ENCODE peak calls at places on chromosome 1, in seven cellular contexts. I, F, E, S, V, Y and L are unnamed samples.

GRCh38 chr1:234862944-234863515 is 253.1 kb upstream of the IRF2BP2 start:
- DNase-seq in I (peak; percentile 65), F (no peak), E (no peak), S (no peak), V (no peak), Y (no peak), L (no peak)

GRCh38 chr1:119564548-119564947 is 57.5 kb downstream of the HSD3B1 start:
- DNase-seq in I (no peak), F (no peak), E (no peak), S (no peak), V (no peak), Y (peak; percentile 20), L (no peak)

GRCh38 chr1:109335091-109335490 is 28.3 kb upstream of the MYBPHL start:
- DNase-seq in I (no peak), F (no peak), E (no peak), S (no peak), V (no peak), Y (no peak), L (no peak)

GRCh38 chr1:18238190-18238589 is 130.6 kb downstream of the IGSF21 start:
- DNase-seq in I (no peak), F (no peak), E (peak; percentile 60), S (no peak), V (no peak), Y (no peak), L (no peak)

GRCh38 chr1:8342325-8342724 is 24.4 kb downstream of the SLC45A1 start:
- DNase-seq in I (peak; percentile 73), F (no peak), E (no peak), S (no peak), V (no peak), Y (no peak), L (no peak)

GRCh38 chr1:47023268-47024137 is at the start of gene CYP4X1:
- DNase-seq in I (no peak), F (no peak), E (peak; percentile 11), S (no peak), V (peak; percentile 15), Y (no peak), L (peak; percentile 25)

GRCh38 chr1:177246710-177247588 is 76.2 kb downstream of the BRINP2 start:
- DNase-seq in I (no peak), F (no peak), E (no peak), S (no peak), V (no peak), Y (no peak), L (no peak)

GRCh38 chr1:178959543-178960460 is 65.9 kb upstream of the FAM20B start:
- DNase-seq in I (no peak), F (no peak), E (peak; percentile 3), S (no peak), V (no peak), Y (no peak), L (no peak)

GRCh38 chr1:61007534-61008364 is 74.6 kb upstream of the NFIA start:
- DNase-seq in I (no peak), F (no peak), E (no peak), S (no peak), V (no peak), Y (no peak), L (no peak)

GRCh38 chr1:90973897-90974798 is 47.7 kb downstream of the ZNF644 start:
- DNase-seq in I (no peak), F (no peak), E (no peak), S (peak; percentile 11), V (peak; percentile 21), Y (no peak), L (no peak)

GRCh38 chr1:164914208-164914607 is 355.2 kb downstream of the PBX1 start:
- DNase-seq in I (no peak), F (no peak), E (no peak), S (no peak), V (no peak), Y (no peak), L (no peak)

GRCh38 chr1:231937013-231937754 is 310.6 kb downstream of the DISC1 start:
- DNase-seq in I (peak; percentile 63), F (no peak), E (peak; percentile 72), S (no peak), V (no peak), Y (no peak), L (no peak)

GRCh38 chr1:150970818-150971582 is 3.6 kb downstream of the CERS2 start:
- DNase-seq in I (peak; percentile 97), F (no peak), E (no peak), S (no peak), V (no peak), Y (no peak), L (peak; percentile 45)

GRCh38 chr1:204321665-204322064 is 38.1 kb downstream of the PLEKHA6 start:
- DNase-seq in I (no peak), F (no peak), E (peak; percentile 46), S (no peak), V (no peak), Y (no peak), L (no peak)

GRCh38 chr1:162823231-162823630 is 32.7 kb downstream of the HSD17B7 start:
- DNase-seq in I (no peak), F (no peak), E (no peak), S (no peak), V (no peak), Y (no peak), L (no peak)

GRCh38 chr1:55632906-55633305 is 417.7 kb upstream of the USP24 start:
- DNase-seq in I (no peak), F (no peak), E (no peak), S (no peak), V (no peak), Y (no peak), L (no peak)
- TF ChIP-seq JUND in I (no peak), F (no peak), E (no peak), S (no peak), V (no peak), Y (no peak), L (no peak)

GRCh38 chr1:192022839-192023238 is 135.4 kb upstream of the RGS18 start:
- DNase-seq in I (no peak), F (no peak), E (no peak), S (no peak), V (no peak), Y (no peak), L (no peak)
- TF ChIP-seq JUND in I (no peak), F (no peak), E (no peak), S (no peak), V (no peak), Y (no peak), L (no peak)

DNA sequence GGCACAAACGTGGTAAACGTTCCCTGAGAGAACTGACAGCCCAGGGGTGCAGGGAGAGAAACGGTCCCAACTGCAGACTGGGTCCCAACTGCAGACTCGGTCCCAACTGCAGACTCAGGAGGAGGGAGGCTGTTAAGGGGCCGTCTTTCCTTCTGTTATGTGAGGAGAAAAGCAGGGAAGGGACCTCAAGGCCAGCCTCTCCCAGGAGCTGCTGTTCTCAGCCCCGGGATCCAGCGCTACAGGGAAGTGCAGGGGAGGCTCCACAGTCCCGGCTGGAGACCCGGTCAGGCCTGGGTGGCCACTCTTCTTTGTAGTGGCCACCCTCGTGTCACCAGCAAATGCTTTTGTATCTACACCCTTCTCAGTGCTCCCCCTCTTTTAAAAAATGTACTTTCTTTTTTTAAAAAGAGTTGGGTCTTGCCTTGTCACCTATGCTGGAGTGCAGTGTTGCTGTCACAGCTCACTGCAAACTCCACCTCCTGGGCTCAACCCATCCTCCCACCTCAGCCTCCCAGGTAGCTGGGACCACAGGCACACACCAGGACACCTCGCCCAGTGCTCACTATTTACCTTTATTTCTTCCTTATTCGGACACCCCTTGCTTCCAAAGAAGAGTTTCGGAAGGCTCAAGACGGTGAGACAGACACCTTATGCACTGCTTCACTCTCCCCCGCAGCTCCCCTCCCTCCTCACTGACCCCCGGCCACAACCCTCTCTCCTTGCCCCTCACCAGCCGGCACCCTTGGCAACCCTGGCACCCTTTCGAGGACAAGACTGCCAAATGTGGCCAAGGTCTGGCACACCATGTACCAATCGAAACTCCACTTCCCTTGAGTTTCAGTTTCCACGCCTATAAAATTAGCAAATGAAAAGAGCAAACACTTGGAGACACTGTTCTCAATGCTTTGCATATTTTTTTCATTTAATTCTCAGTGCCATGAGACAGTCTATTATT is 21.8 kb downstream of the CAPN2 start:
- DNase-seq in I (no peak), F (no peak), E (no peak), S (no peak), V (no peak), Y (no peak), L (no peak)
- TF ChIP-seq JUND in I (no peak), F (no peak), E (no peak), S (no peak), V (no peak), Y (no peak), L (no peak)

DNA sequence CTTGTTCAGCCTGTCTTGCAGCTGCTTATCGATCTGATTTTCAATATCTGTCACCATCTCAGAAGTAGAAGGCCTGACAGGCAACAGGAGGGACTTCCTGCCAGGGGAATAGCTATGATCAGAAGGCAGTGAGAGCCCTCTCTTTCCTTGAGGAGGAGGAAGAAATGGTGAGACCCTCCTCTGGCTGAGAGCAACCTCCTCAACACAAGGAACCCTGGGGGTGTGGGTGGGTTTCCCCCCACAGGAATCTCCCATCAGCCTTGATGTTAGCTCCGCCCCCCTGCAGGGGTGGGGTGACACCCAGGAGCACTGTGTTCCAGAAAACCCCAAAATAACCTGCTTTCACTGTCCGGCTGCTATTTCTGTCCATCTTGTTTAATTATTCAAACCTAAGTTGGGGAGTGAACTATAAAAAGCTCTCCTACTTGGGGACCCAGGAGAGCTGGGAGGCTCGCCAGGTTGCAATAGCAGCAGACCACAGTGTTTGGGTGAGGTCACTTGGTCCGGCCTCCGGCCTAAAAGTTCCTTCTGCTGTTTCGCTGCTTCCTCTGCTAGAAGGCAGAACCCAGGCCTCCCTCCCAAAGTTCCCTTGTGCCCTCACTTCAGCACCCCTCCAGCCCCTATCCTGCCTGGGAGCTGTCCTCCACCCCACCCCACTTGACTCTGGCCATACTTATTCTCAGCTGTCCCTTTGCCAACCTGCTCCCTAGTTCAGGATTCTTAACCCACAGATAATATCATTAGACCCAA is 7.8 kb upstream of the MEF2D start:
- DNase-seq in I (no peak), F (no peak), E (no peak), S (no peak), V (no peak), Y (no peak), L (no peak)
- TF ChIP-seq JUND in I (no peak), F (no peak), E (no peak), S (no peak), V (no peak), Y (no peak), L (no peak)

DNA sequence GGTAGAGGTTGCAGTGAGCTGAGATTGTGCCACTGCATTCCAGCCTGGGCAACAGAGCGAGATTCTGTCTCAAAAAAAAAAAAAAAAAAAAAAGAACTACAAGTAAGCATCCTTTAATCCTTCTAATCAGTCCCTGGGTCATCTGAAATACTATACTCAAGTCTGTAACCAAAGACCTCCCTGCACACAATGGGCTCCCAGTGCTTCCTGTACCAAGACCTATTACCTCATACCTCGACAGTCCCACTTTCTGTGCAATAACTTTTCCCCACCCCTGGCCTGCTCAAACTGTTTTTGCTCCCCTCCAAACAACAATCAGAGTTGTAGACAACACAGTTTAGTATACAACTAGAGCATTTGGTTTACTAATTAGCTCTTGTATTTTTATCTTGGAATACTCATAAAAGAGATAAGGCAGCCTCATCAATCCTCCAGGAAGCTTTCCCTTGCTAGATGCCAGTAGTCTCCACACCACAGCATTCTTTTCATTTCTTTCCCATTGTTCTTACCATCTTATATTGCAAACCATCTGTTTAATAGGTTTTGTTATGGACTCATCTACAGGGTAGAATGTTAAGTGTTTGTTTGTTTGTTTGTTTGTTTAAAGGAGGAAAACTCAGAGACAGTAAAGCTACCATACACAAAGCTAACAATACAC is 19.2 kb upstream of the RLF start:
- DNase-seq in I (no peak), F (no peak), E (no peak), S (no peak), V (no peak), Y (no peak), L (no peak)
- TF ChIP-seq JUND in I (no peak), F (no peak), E (no peak), S (no peak), V (no peak), Y (no peak), L (peak; percentile 11)